ENCODE peak calls at places on chromosomes 5 and 9, in nine cellular contexts. E, N, Q, G, F, A, H, Z and D are unnamed samples.

GRCh38 chr9:71004196-71004595 is 117.2 kb downstream of the TRPM3 start:
- DNase-seq in Q (no peak), G (no peak), N (no peak), E (no peak), H (no peak), A (no peak), F (peak; percentile 60), Z (no peak), D (no peak)

GRCh38 chr5:142015781-142016533 is 3.1 kb upstream of the GNPDA1 start:
- DNase-seq in N (peak; percentile 58), E (no peak), F (no peak), Q (no peak), Z (peak; percentile 23), H (no peak), A (no peak), G (peak; percentile 72), D (peak; percentile 76)

GRCh38 chr5:55692509-55692908 is 19.6 kb downstream of the SLC38A9 start:
- DNase-seq in H (no peak), F (no peak), Z (no peak), Q (no peak), E (peak; percentile 66), G (no peak), N (no peak), A (no peak), D (no peak)

GRCh38 chr5:142013734-142014495 is 1.1 kb upstream of the GNPDA1 start:
- DNase-seq in A (peak; percentile 60), Q (peak; percentile 46), H (no peak), Z (peak; percentile 55), F (peak; percentile 71), E (peak; percentile 68), G (peak; percentile 49), N (peak; percentile 59), D (peak; percentile 62)

GRCh38 chr5:107203231-107203630 is 467.5 kb downstream of the EFNA5 start:
- DNase-seq in Z (no peak), Q (no peak), E (no peak), G (no peak), F (no peak), H (no peak), A (no peak), N (no peak), D (no peak)

GRCh38 chr5:172505840-172506638 is 51.7 kb upstream of the SH3PXD2B start:
- DNase-seq in G (no peak), N (no peak), E (no peak), Z (no peak), Q (no peak), F (no peak), H (peak; percentile 61), A (no peak), D (no peak)

GRCh38 chr9:85514256-85514655 is 227.5 kb downstream of the AGTPBP1 start:
- DNase-seq in G (no peak), N (no peak), Z (no peak), H (no peak), A (no peak), F (no peak), E (no peak), Q (no peak), D (peak; percentile 88)

GRCh38 chr5:83368835-83369234 is 102.7 kb upstream of the VCAN start:
- DNase-seq in F (peak; percentile 57), Z (peak; percentile 21), N (no peak), Q (no peak), G (peak; percentile 8), H (no peak), A (no peak), E (no peak), D (no peak)

GRCh38 chr9:98851730-98852462 is 44.4 kb downstream of the GALNT12 start:
- DNase-seq in Z (no peak), H (no peak), A (no peak), F (no peak), G (peak; percentile 23), Q (no peak), N (no peak), E (no peak), D (peak; percentile 65)

GRCh38 chr5:115262066-115262404 is 642 bp downstream of the PGGT1B start:
- DNase-seq in A (no peak), E (peak; percentile 4), G (peak; percentile 23), Q (peak; percentile 5), H (no peak), N (peak; percentile 23), F (peak; percentile 10), Z (peak; percentile 26), D (peak; percentile 43)

GRCh38 chr5:56696900-56697299 is 118.4 kb upstream of the MAP3K1 start:
- DNase-seq in F (peak; percentile 38), G (no peak), H (no peak), Z (peak; percentile 44), Q (no peak), E (no peak), N (peak; percentile 59), A (no peak), D (no peak)

GRCh38 chr9:122219856-122220672 is 8.7 kb downstream of the LHX6 start:
- DNase-seq in Z (peak; percentile 22), E (no peak), Q (no peak), A (no peak), G (no peak), N (peak; percentile 17), H (no peak), F (no peak), D (no peak)

GRCh38 chr9:35616681-35617459 is 1.3 kb downstream of the CD72 start:
- DNase-seq in F (peak; percentile 50), H (peak; percentile 88), A (peak; percentile 74), Z (peak; percentile 63), N (peak; percentile 55), Q (no peak), E (no peak), G (no peak), D (peak; percentile 36)

GRCh38 chr5:180341595-180341994 is 11.5 kb downstream of the GFPT2 start:
- DNase-seq in Q (no peak), G (no peak), H (no peak), F (no peak), N (no peak), E (no peak), A (no peak), Z (no peak), D (no peak)
- H3K4me3 ChIP-seq in Q (no peak overlapping the region), G (no peak overlapping the region), H (no peak overlapping the region), F (no peak overlapping the region), N (no peak overlapping the region), E (no peak overlapping the region), A (no peak overlapping the region), Z (no peak overlapping the region), D (no peak overlapping the region)

DNA sequence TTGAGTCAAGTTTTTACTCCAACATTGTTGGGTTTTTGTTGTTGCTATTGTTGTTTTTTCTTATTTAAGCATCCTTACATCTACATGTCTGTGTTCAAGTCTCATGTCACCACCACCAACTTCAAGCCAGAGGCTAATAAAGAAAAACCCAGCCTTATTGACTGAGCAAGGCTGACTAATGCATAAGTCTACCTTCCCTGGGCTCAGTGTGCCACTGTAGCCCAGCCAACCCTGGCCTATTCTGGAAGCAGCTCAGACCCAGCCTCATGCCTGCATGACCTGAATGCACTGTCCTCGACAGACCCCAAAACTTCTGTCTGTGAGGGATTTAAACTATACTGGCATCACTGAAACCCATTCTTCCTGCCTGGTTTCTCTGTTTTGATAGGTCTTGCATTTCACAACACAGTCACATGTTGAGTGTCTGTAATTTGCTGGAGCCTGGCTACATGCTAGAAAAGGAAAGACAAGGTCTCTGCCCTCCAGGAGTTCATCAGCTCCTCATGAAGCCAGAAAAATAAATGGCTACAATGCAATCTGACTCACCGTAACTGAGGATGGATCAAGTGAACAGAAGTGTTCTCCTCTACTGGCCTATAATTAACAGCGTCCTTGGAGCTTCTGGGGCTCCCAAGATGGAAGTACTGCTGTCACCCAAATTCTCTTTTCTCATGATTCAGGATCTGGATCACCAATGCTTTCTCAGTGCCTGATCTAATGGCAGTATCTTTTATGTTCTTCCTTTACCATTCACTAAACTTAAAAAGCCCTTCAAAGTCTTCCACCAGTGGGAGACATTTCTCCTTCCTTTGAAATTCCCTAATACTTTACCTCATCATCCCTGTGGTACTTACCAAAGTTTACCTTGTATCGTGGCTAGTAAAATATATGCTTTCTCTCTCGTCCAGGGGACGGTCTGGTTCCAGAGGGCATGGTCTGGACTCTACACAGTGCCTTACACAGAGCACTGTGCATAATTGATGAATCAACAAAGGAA is 103.9 kb upstream of the IFNE start:
- DNase-seq in N (peak; percentile 50), F (peak; percentile 33), Z (peak; percentile 44), Q (peak; percentile 63), E (no peak), A (no peak), G (peak; percentile 39), H (no peak), D (peak; percentile 58)
- TF ChIP-seq CTCF in N (peak; percentile 49), F (peak; percentile 38), Z (peak; percentile 36), Q (peak; percentile 57), E (no peak), A (no peak), G (peak; percentile 53), H (no peak), D (peak; percentile 12)

DNA sequence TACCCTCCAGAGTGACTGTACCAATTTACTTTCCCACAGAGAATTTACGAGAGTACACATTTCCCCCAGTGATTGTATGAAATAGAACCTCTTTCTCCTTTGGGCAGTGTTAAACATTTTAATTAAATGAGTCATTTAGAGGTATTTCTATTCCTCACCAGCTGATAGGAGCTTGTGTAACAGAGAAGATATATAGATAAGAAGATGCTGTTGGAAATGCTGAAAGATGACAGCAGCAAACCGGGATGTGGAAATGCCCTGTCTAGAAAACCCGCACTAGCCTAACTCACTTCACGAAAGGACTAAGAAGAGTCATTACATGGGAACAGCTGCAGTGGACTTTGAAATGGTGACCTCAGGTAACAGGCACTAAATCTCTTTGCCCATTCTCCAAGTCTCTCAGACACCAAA is 68.3 kb downstream of the LPAR1 start:
- DNase-seq in F (peak; percentile 80), G (peak; percentile 82), A (no peak), E (peak; percentile 5), H (no peak), Q (peak; percentile 45), N (peak; percentile 67), Z (peak; percentile 76), D (peak; percentile 65)
- H3K4me3 ChIP-seq in F (no peak overlapping the region), G (no peak overlapping the region), A (no peak overlapping the region), E (no peak overlapping the region), H (no peak overlapping the region), Q (no peak overlapping the region), N (no peak overlapping the region), Z (no peak overlapping the region), D (no peak overlapping the region)

GRCh38 chr5:135745897-135746500 is 88.5 kb upstream of the SLC25A48 start:
- DNase-seq in F (no peak), N (no peak), H (no peak), A (no peak), Q (no peak), G (no peak), E (no peak), Z (no peak), D (no peak)

GRCh38 chr5:135753990-135754389 is 80.5 kb upstream of the SLC25A48 start:
- DNase-seq in F (no peak), Q (no peak), Z (no peak), G (no peak), A (no peak), H (no peak), E (no peak), N (no peak), D (no peak)

GRCh38 chr5:135747824-135748223 is 86.6 kb upstream of the SLC25A48 start:
- DNase-seq in F (no peak), Z (no peak), A (no peak), Q (no peak), G (no peak), H (no peak), N (no peak), E (no peak), D (no peak)

DNA sequence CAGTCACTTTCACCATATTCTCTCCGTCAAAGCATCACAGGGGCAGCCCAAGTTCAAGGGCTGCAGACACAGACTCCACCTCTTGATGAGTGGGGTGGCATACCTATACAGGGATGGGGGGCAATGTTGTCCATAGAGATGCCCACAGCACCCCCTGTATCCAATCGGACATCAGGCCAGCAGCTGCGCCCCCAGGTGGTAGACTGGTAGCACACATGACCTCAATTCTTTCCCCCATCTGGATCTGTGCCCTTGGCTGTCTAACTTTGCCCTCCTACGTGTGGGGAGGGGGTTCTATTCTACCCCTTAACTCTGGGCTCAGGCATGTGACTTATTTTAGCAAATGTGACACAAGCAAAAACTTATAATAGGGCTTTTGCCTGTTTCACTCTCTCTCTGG is 84.0 kb upstream of the SLC25A48 start:
- DNase-seq in Q (no peak), F (no peak), E (no peak), Z (no peak), H (no peak), N (no peak), G (no peak), A (no peak), D (no peak)
- TF ChIP-seq CTCF in Q (no peak), F (no peak), E (peak; percentile 42), Z (no peak), H (no peak), N (no peak), G (peak; percentile 30), A (no peak), D (peak; percentile 25)